ENCODE peak calls at places on chromosome X, in seven cellular contexts. K, R, A, X, W, P and U are unnamed samples.

GRCh38 chrX:77937291-77937690 is 26.8 kb downstream of the ATP7A start:
- DNase-seq in W (no peak), K (no peak), R (no peak), X (no peak), A (peak), P (peak), U (peak)

GRCh38 chrX:2502668-2503519 is 2.1 kb upstream of the DHRSX start:
- DNase-seq in A (peak), R (no peak), K (no peak), X (no peak), P (peak), W (no peak), U (peak)

GRCh38 chrX:10972731-10973130 is 138.4 kb upstream of the HCCS start:
- DNase-seq in K (no peak), X (no peak), P (peak), A (peak), W (no peak), R (no peak), U (peak)

GRCh38 chrX:153491351-153492152 is 3.2 kb upstream of the BGN start:
- DNase-seq in A (no peak), P (no peak), R (no peak), K (no peak), W (no peak), X (no peak), U (no peak)

GRCh38 chrX:97290199-97290598 is 406.5 kb downstream of the RPA4 start:
- DNase-seq in P (peak), W (no peak), R (no peak), A (peak), X (no peak), K (no peak), U (no peak)

GRCh38 chrX:24391362-24391761 is 30.9 kb downstream of the SUPT20HL1 start:
- DNase-seq in X (peak), A (no peak), R (no peak), P (no peak), K (no peak), W (no peak), U (no peak)

GRCh38 chrX:37627602-37628001 is 56.1 kb downstream of the LANCL3 start:
- DNase-seq in X (no peak), P (no peak), W (no peak), K (no peak), R (no peak), A (no peak), U (no peak)

GRCh38 chrX:56462389-56462788 is 101.0 kb upstream of the UBQLN2 start:
- DNase-seq in R (no peak), P (no peak), K (no peak), A (peak), W (no peak), X (no peak), U (no peak)

GRCh38 chrX:107752037-107752436 is 23.6 kb downstream of the TSC22D3 start:
- DNase-seq in A (no peak), R (no peak), K (no peak), W (no peak), X (no peak), P (no peak), U (no peak)

GRCh38 chrX:144219035-144219434 is 335.2 kb downstream of the UBE2NL start:
- DNase-seq in X (no peak), W (no peak), R (no peak), P (no peak), A (no peak), K (no peak), U (no peak)